ENCODE peak calls at places on chromosomes 13 and 19, in six cellular contexts. One of them, this sample, is unnamed.

GRCh38 chr19:57552432-57552831 is 7.2 kb downstream of the ZNF550 start:
- DNase-seq in IMR-90: no peak
- DNase-seq in uterus: no peak
- DNase-seq in lower leg skin: no peak
- DNase-seq in testis: no peak
- DNase-seq in tibial nerve: no peak
- DNase-seq in this sample: no peak

GRCh38 chr19:58045411-58046050 is 11.7 kb downstream of the ZSCAN1 start:
- DNase-seq in IMR-90: no peak
- DNase-seq in uterus: no peak
- DNase-seq in lower leg skin: no peak
- DNase-seq in testis: no peak
- DNase-seq in tibial nerve: no peak
- DNase-seq in this sample: no peak

GRCh38 chr13:36090592-36090991 is 40.6 kb downstream of the DCLK1 start:
- DNase-seq in IMR-90: no peak
- DNase-seq in uterus: no peak
- DNase-seq in lower leg skin: no peak
- DNase-seq in testis: no peak
- DNase-seq in tibial nerve: no peak
- DNase-seq in this sample: no peak

GRCh38 chr19:29845576-29846176 is 33.9 kb downstream of the CCNE1 start:
- DNase-seq in IMR-90: peak
- DNase-seq in uterus: peak
- DNase-seq in lower leg skin: peak
- DNase-seq in testis: peak
- DNase-seq in tibial nerve: no peak
- DNase-seq in this sample: no peak

GRCh38 chr13:95956589-95957148 is 96.5 kb downstream of the UGGT2 start:
- DNase-seq in IMR-90: no peak
- DNase-seq in uterus: no peak
- DNase-seq in lower leg skin: no peak
- DNase-seq in testis: no peak
- DNase-seq in tibial nerve: no peak
- DNase-seq in this sample: no peak

GRCh38 chr13:100667894-100668293 is 6.7 kb downstream of the TMTC4 start:
- DNase-seq in IMR-90: no peak
- DNase-seq in uterus: no peak
- DNase-seq in lower leg skin: no peak
- DNase-seq in testis: no peak
- DNase-seq in tibial nerve: no peak
- DNase-seq in this sample: no peak

GRCh38 chr13:40794414-40795368 is 5.3 kb downstream of the SLC25A15 start:
- DNase-seq in IMR-90: no peak
- DNase-seq in uterus: no peak
- DNase-seq in lower leg skin: no peak
- DNase-seq in testis: no peak
- DNase-seq in tibial nerve: no peak
- DNase-seq in this sample: peak

GRCh38 chr19:45408121-45408520 is 1.7 kb downstream of the POLR1G start:
- DNase-seq in IMR-90: no peak
- DNase-seq in uterus: no peak
- DNase-seq in lower leg skin: no peak
- DNase-seq in testis: no peak
- DNase-seq in tibial nerve: no peak
- DNase-seq in this sample: no peak

GRCh38 chr13:44296856-44297255 is 76.8 kb upstream of the SERP2 start:
- DNase-seq in IMR-90: no peak
- DNase-seq in uterus: no peak
- DNase-seq in lower leg skin: no peak
- DNase-seq in testis: no peak
- DNase-seq in tibial nerve: no peak
- DNase-seq in this sample: no peak

GRCh38 chr13:24615911-24616472 is 64.2 kb upstream of the ATP12A start:
- DNase-seq in IMR-90: no peak
- DNase-seq in uterus: no peak
- DNase-seq in lower leg skin: peak
- DNase-seq in testis: no peak
- DNase-seq in tibial nerve: no peak
- DNase-seq in this sample: no peak

GRCh38 chr13:33800646-33801186 is 17.2 kb upstream of the RFC3 start:
- DNase-seq in IMR-90: no peak
- DNase-seq in uterus: no peak
- DNase-seq in lower leg skin: no peak
- DNase-seq in testis: no peak
- DNase-seq in tibial nerve: no peak
- DNase-seq in this sample: no peak

GRCh38 chr13:80498433-80498832 is 157.5 kb upstream of the SPRY2 start:
- DNase-seq in IMR-90: no peak
- DNase-seq in uterus: no peak
- DNase-seq in lower leg skin: no peak
- DNase-seq in testis: no peak
- DNase-seq in tibial nerve: no peak
- DNase-seq in this sample: no peak

GRCh38 chr13:32427852-32428580 is at the start of gene N4BP2L1:
- DNase-seq in IMR-90: no peak
- DNase-seq in uterus: peak
- DNase-seq in lower leg skin: peak
- DNase-seq in testis: peak
- DNase-seq in tibial nerve: peak
- DNase-seq in this sample: peak

GRCh38 chr19:35715981-35716734 is 1.6 kb upstream of the KMT2B start:
- DNase-seq in IMR-90: peak
- DNase-seq in uterus: peak
- DNase-seq in lower leg skin: peak
- DNase-seq in testis: peak
- DNase-seq in tibial nerve: no peak
- DNase-seq in this sample: peak

GRCh38 chr19:35712910-35713845 is 4.6 kb upstream of the KMT2B start:
- DNase-seq in IMR-90: no peak
- DNase-seq in uterus: no peak
- DNase-seq in lower leg skin: no peak
- DNase-seq in testis: no peak
- DNase-seq in tibial nerve: no peak
- DNase-seq in this sample: no peak

GRCh38 chr19:35715355-35715809 is 2.4 kb upstream of the KMT2B start:
- DNase-seq in IMR-90: no peak
- DNase-seq in uterus: peak
- DNase-seq in lower leg skin: no peak
- DNase-seq in testis: no peak
- DNase-seq in tibial nerve: no peak
- DNase-seq in this sample: no peak

GRCh38 chr19:35713904-35714440 is 3.8 kb upstream of the KMT2B start:
- DNase-seq in IMR-90: no peak
- DNase-seq in uterus: no peak
- DNase-seq in lower leg skin: no peak
- DNase-seq in testis: no peak
- DNase-seq in tibial nerve: no peak
- DNase-seq in this sample: no peak

DNA sequence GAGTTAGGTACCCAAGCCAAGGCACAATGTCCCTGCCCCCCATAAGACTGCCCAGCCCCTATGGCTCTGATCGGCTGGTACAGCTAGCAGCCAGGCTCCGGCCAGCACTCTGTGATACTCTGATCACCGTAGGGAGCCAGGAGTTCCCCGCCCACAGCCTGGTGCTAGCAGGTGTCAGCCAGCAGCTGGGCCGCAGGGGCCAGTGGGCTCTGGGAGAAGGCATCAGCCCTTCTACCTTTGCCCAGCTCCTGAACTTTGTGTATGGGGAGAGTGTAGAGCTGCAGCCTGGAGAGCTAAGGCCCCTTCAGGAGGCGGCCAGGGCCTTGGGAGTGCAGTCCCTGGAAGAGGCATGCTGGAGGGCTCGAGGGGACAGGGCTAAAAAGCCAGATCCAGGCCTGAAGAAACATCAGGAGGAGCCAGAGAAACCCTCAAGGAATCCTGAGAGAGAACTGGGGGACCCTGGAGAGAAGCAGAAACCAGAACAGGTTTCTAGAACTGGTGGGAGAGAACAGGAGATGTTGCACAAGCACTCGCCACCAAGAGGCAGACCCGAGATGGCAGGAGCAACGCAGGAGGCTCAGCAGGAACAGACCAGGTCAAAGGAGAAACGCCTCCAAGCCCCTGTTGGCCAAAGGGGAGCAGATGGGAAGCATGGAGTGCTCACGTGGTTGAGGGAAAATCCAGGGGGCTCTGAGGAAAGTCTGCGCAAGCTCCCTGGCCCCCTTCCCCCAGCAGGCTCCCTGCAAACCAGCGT is 3.0 kb upstream of the KMT2B start:
- DNase-seq in IMR-90: no peak
- DNase-seq in uterus: no peak
- DNase-seq in lower leg skin: no peak
- DNase-seq in testis: no peak
- DNase-seq in tibial nerve: no peak
- DNase-seq in this sample: no peak
- TF ChIP-seq CTCF in IMR-90: no peak
- TF ChIP-seq CTCF in uterus: no peak
- TF ChIP-seq CTCF in lower leg skin: no peak
- TF ChIP-seq CTCF in testis: no peak
- TF ChIP-seq CTCF in tibial nerve: no peak
- TF ChIP-seq CTCF in this sample: no peak

GRCh38 chr19:54209748-54210494 is 9.3 kb downstream of the RPS9 start:
- DNase-seq in IMR-90: peak
- DNase-seq in uterus: peak
- DNase-seq in lower leg skin: peak
- DNase-seq in testis: peak
- DNase-seq in tibial nerve: peak
- DNase-seq in this sample: peak

GRCh38 chr19:54208784-54209057 is 8.1 kb downstream of the RPS9 start:
- DNase-seq in IMR-90: no peak
- DNase-seq in uterus: no peak
- DNase-seq in lower leg skin: no peak
- DNase-seq in testis: no peak
- DNase-seq in tibial nerve: no peak
- DNase-seq in this sample: no peak

GRCh38 chr19:54206831-54207177 is 6.1 kb downstream of the RPS9 start:
- DNase-seq in IMR-90: no peak
- DNase-seq in uterus: no peak
- DNase-seq in lower leg skin: no peak
- DNase-seq in testis: no peak
- DNase-seq in tibial nerve: no peak
- DNase-seq in this sample: no peak

GRCh38 chr19:54209058-54209747 is 8.5 kb downstream of the RPS9 start:
- DNase-seq in IMR-90: no peak
- DNase-seq in uterus: no peak
- DNase-seq in lower leg skin: no peak
- DNase-seq in testis: no peak
- DNase-seq in tibial nerve: no peak
- DNase-seq in this sample: peak

GRCh38 chr19:54207908-54208783 is 7.5 kb downstream of the RPS9 start:
- DNase-seq in IMR-90: peak
- DNase-seq in uterus: peak
- DNase-seq in lower leg skin: peak
- DNase-seq in testis: peak
- DNase-seq in tibial nerve: no peak
- DNase-seq in this sample: peak
- TF ChIP-seq POLR2A in IMR-90: peak
- TF ChIP-seq POLR2A in uterus: no peak
- TF ChIP-seq POLR2A in lower leg skin: no peak
- TF ChIP-seq POLR2A in testis: no peak
- TF ChIP-seq POLR2A in tibial nerve: no peak
- TF ChIP-seq POLR2A in this sample: peak

DNA sequence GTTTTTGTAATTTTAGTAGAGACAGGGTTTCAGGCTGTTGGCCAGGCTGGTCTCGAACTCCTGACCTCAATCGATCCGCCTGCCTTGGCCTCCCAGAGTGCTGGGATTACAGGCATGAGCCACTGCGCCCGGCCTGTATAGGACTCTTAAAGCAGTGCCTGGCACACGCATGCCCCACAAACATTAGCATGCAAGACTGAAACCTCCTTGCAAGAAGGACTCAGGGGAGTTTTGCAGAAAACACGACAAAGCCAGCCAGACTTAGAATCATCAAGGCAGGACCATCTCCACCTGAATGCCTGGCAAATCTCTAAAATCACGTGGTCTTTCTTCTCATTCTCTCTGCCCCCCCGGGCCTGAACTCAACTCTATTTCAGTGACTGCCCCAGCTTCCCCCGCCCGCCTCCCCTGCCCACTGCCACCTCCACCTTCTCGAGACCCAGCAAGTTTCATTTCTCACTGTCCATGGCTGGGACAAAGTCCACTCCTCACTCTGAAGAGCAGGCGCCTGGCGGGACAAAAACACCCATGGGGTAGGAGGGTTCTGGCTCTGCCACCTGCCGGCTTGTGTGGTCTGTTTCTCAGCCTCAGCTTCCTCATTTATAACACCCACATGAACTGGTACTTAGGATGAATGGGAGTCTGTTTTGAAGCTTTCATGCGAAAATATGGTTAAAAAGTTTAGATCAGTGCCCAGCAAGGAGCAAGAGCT is 2.4 kb downstream of the TICAM1 start:
- DNase-seq in IMR-90: no peak
- DNase-seq in uterus: no peak
- DNase-seq in lower leg skin: no peak
- DNase-seq in testis: no peak
- DNase-seq in tibial nerve: no peak
- DNase-seq in this sample: peak
- TF ChIP-seq CTCF in IMR-90: no peak
- TF ChIP-seq CTCF in uterus: no peak
- TF ChIP-seq CTCF in lower leg skin: no peak
- TF ChIP-seq CTCF in testis: no peak
- TF ChIP-seq CTCF in tibial nerve: peak
- TF ChIP-seq CTCF in this sample: peak

GRCh38 chr13:60427285-60427684 is 30.3 kb downstream of the TDRD3 start:
- DNase-seq in IMR-90: no peak
- DNase-seq in uterus: no peak
- DNase-seq in lower leg skin: no peak
- DNase-seq in testis: no peak
- DNase-seq in tibial nerve: no peak
- DNase-seq in this sample: no peak
- TF ChIP-seq POLR2A in IMR-90: no peak
- TF ChIP-seq POLR2A in uterus: no peak
- TF ChIP-seq POLR2A in lower leg skin: no peak
- TF ChIP-seq POLR2A in testis: no peak
- TF ChIP-seq POLR2A in tibial nerve: no peak
- TF ChIP-seq POLR2A in this sample: no peak